ENCODE peak calls at places on chromosomes 13 and 19, in six cellular contexts. One of them, this sample, is unnamed.
A peak's percentile ranks its signal among the peaks of the same experiment; 100 is the strongest.

GRCh38 chr13:48761256-48761655 is 107.5 kb downstream of the CYSLTR2 start:
- DNase-seq in tibial nerve: no peak
- DNase-seq in upper lobe of left lung: no peak
- DNase-seq in transverse colon: no peak
- DNase-seq in NB4: no peak
- DNase-seq in GM12892: no peak
- DNase-seq in this sample: no peak

GRCh38 chr19:55080915-55081772 is 5.5 kb downstream of the EPS8L1 start:
- DNase-seq in transverse colon: peak; percentile 93
- DNase-seq in upper lobe of left lung: peak; percentile 98
- DNase-seq in GM12892: peak; percentile 85
- DNase-seq in tibial nerve: peak; percentile 45
- DNase-seq in NB4: peak; percentile 87
- DNase-seq in this sample: no peak

GRCh38 chr19:12015015-12015752 is 20.3 kb downstream of the ZNF433 start:
- DNase-seq in upper lobe of left lung: no peak
- DNase-seq in GM12892: no peak
- DNase-seq in tibial nerve: no peak
- DNase-seq in transverse colon: no peak
- DNase-seq in NB4: no peak
- DNase-seq in this sample: no peak

GRCh38 chr13:49214917-49215376 is 5.2 kb upstream of the MLNR start:
- DNase-seq in GM12892: peak; percentile 19
- DNase-seq in NB4: peak; percentile 99
- DNase-seq in transverse colon: peak; percentile 45
- DNase-seq in upper lobe of left lung: no peak
- DNase-seq in tibial nerve: peak; percentile 18
- DNase-seq in this sample: no peak

GRCh38 chr19:42216653-42217521 is 590 bp downstream of the DEDD2 start:
- DNase-seq in upper lobe of left lung: peak; percentile 90
- DNase-seq in GM12892: no peak
- DNase-seq in transverse colon: peak; percentile 51
- DNase-seq in tibial nerve: no peak
- DNase-seq in NB4: peak; percentile 49
- DNase-seq in this sample: no peak

GRCh38 chr19:4524808-4525562 is 6.7 kb upstream of the PLIN4 start:
- DNase-seq in GM12892: peak; percentile 71
- DNase-seq in tibial nerve: peak; percentile 63
- DNase-seq in upper lobe of left lung: peak; percentile 85
- DNase-seq in transverse colon: peak; percentile 66
- DNase-seq in NB4: peak; percentile 61
- DNase-seq in this sample: peak; percentile 82

GRCh38 chr19:49347835-49348234 is 12.6 kb downstream of the CD37 start:
- DNase-seq in tibial nerve: peak; percentile 48
- DNase-seq in NB4: peak; percentile 35
- DNase-seq in transverse colon: no peak
- DNase-seq in GM12892: no peak
- DNase-seq in upper lobe of left lung: no peak
- DNase-seq in this sample: peak; percentile 42

GRCh38 chr13:68257111-68257842 is 1027.1 kb upstream of the PCDH9 start:
- DNase-seq in GM12892: no peak
- DNase-seq in upper lobe of left lung: no peak
- DNase-seq in NB4: peak; percentile 71
- DNase-seq in tibial nerve: no peak
- DNase-seq in transverse colon: no peak
- DNase-seq in this sample: no peak

GRCh38 chr13:31227063-31227462 is 27.3 kb downstream of the B3GLCT start:
- DNase-seq in transverse colon: no peak
- DNase-seq in tibial nerve: no peak
- DNase-seq in upper lobe of left lung: no peak
- DNase-seq in GM12892: no peak
- DNase-seq in NB4: no peak
- DNase-seq in this sample: no peak

GRCh38 chr19:10286803-10287737 is at the start of gene ICAM4:
- DNase-seq in upper lobe of left lung: peak; percentile 91
- DNase-seq in NB4: peak; percentile 99
- DNase-seq in transverse colon: peak; percentile 48
- DNase-seq in tibial nerve: no peak
- DNase-seq in GM12892: no peak
- DNase-seq in this sample: no peak

GRCh38 chr19:29587059-29587458 is 19.0 kb upstream of the POP4 start:
- DNase-seq in tibial nerve: no peak
- DNase-seq in GM12892: no peak
- DNase-seq in NB4: no peak
- DNase-seq in transverse colon: no peak
- DNase-seq in upper lobe of left lung: no peak
- DNase-seq in this sample: no peak

GRCh38 chr13:23901365-23901764 is 4.1 kb upstream of the C1QTNF9B start:
- DNase-seq in transverse colon: no peak
- DNase-seq in upper lobe of left lung: no peak
- DNase-seq in tibial nerve: no peak
- DNase-seq in NB4: no peak
- DNase-seq in GM12892: no peak
- DNase-seq in this sample: no peak

GRCh38 chr19:36771275-36772231 is 1.1 kb downstream of the ZNF850 start:
- DNase-seq in upper lobe of left lung: no peak
- DNase-seq in GM12892: peak; percentile 34
- DNase-seq in transverse colon: peak; percentile 36
- DNase-seq in tibial nerve: peak; percentile 36
- DNase-seq in NB4: peak; percentile 69
- DNase-seq in this sample: peak; percentile 63

GRCh38 chr13:97274782-97275252 is 52.7 kb downstream of the MBNL2 start:
- DNase-seq in NB4: no peak
- DNase-seq in GM12892: no peak
- DNase-seq in tibial nerve: no peak
- DNase-seq in upper lobe of left lung: no peak
- DNase-seq in transverse colon: no peak
- DNase-seq in this sample: no peak

DNA sequence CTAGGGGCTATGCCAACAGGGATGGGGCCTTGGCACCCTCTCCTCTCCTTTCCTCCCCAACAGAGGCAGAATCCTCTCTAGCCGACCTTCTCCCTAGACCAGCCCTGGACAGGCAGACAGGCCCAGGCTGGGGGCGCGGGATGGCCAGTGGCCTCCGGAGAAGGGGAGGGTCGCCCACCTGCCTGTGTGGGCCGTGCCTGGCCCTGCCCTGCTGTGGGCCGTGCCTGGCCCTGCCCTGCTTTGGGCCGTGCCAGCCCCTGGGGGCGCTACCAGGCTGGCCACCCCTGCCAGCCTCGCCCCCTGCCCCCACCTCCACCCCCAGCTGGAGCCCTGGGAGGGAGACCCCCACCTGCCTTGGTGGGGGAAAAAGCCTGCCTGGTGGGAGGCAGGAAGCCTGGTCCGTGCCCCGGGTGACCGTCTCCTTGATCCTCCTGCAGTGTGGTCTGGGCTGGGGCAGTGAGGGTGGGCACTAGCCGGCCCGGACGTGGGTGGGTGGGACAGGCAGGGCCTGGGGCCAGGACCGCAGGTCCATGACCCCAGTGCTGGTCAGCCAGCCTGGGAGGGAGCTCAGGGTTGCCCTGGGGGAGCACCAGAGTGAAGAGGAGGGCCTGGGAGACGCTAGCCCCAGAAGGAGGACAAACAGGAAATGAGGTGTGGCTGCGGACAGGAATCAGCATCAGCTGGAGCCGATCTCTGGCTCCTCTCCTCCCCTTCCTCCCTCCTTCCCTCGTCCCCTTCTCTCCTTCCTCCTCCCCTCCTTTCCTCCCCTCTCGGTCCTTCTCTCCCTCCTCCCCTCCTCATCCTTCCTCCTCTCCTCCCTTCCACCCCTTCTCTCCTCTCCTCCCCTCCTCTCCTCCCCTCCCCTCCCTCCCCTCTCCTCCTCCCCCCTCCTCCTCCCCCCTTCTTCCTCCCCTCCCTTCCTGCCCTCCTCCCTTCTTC is 5.1 kb upstream of the MKNK2 start:
- DNase-seq in GM12892: no peak
- DNase-seq in upper lobe of left lung: peak; percentile 81
- DNase-seq in NB4: no peak
- DNase-seq in tibial nerve: peak; percentile 66
- DNase-seq in transverse colon: peak; percentile 74
- DNase-seq in this sample: no peak
- TF ChIP-seq POLR2A in GM12892: peak; percentile 46
- TF ChIP-seq POLR2A in upper lobe of left lung: peak; percentile 24
- TF ChIP-seq POLR2A in NB4: no peak
- TF ChIP-seq POLR2A in tibial nerve: peak; percentile 29
- TF ChIP-seq POLR2A in transverse colon: peak; percentile 48
- TF ChIP-seq POLR2A in this sample: peak; percentile 43

DNA sequence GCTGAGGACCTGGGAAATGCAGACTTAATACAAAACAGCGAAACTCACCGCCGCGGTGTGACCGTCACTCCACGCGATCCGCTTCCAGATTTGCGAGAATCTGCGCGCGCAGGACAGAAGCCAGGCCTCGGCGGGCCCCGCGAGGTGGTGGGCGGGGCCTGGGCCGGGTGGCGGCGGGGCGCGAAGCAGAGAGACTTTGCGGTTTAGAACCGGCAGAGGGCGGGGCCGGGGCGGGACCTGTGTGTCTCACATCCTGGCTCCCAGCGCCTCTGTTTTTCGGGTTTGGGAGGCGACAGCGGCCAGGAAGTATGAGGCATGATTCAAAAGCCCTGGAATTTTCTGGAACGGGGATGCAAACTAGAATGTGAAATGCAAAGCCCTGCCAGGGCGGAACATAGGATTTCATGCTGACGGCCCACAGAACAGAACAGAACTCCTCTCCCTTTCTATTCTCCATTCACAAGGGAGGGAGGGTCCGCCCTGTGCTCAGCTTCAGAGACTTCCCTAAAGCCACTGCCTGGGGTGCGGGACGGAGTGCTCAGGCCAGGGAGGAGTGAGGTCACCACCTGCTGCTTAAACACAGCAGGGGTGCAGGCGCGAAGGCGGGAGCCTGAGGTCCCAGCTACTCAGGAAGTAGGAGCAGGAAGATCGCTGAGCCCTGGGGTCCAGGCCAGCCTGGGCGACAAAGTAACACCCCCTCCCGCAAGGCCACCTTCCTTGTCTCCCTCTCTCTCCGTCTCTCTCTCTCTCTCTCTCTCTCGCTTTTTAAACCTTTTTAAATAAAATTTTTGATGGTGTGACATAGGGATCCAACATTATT is 44.2 kb downstream of the ZNF611 start:
- DNase-seq in upper lobe of left lung: peak; percentile 99
- DNase-seq in tibial nerve: peak; percentile 92
- DNase-seq in NB4: peak; percentile 93
- DNase-seq in GM12892: peak; percentile 72
- DNase-seq in transverse colon: peak; percentile 95
- DNase-seq in this sample: peak; percentile 79
- TF ChIP-seq POLR2A in upper lobe of left lung: peak; percentile 76
- TF ChIP-seq POLR2A in tibial nerve: peak; percentile 82
- TF ChIP-seq POLR2A in NB4: peak; percentile 79
- TF ChIP-seq POLR2A in GM12892: peak; percentile 67
- TF ChIP-seq POLR2A in transverse colon: peak; percentile 51
- TF ChIP-seq POLR2A in this sample: peak; percentile 84

GRCh38 chr19:35633727-35634440 is 5.0 kb downstream of the RBM42 start:
- DNase-seq in NB4: no peak
- DNase-seq in transverse colon: no peak
- DNase-seq in upper lobe of left lung: peak; percentile 78
- DNase-seq in GM12892: no peak
- DNase-seq in tibial nerve: no peak
- DNase-seq in this sample: no peak

GRCh38 chr19:35629332-35629633 is 447 bp downstream of the RBM42 start:
- DNase-seq in tibial nerve: no peak
- DNase-seq in GM12892: no peak
- DNase-seq in upper lobe of left lung: no peak
- DNase-seq in transverse colon: no peak
- DNase-seq in NB4: no peak
- DNase-seq in this sample: no peak

GRCh38 chr19:35623327-35624010 is 5.4 kb upstream of the RBM42 start:
- DNase-seq in transverse colon: no peak
- DNase-seq in upper lobe of left lung: no peak
- DNase-seq in GM12892: no peak
- DNase-seq in tibial nerve: no peak
- DNase-seq in NB4: no peak
- DNase-seq in this sample: no peak

GRCh38 chr19:35628264-35628564 is 622 bp upstream of the RBM42 start:
- DNase-seq in NB4: no peak
- DNase-seq in GM12892: no peak
- DNase-seq in transverse colon: no peak
- DNase-seq in upper lobe of left lung: no peak
- DNase-seq in tibial nerve: no peak
- DNase-seq in this sample: no peak

DNA sequence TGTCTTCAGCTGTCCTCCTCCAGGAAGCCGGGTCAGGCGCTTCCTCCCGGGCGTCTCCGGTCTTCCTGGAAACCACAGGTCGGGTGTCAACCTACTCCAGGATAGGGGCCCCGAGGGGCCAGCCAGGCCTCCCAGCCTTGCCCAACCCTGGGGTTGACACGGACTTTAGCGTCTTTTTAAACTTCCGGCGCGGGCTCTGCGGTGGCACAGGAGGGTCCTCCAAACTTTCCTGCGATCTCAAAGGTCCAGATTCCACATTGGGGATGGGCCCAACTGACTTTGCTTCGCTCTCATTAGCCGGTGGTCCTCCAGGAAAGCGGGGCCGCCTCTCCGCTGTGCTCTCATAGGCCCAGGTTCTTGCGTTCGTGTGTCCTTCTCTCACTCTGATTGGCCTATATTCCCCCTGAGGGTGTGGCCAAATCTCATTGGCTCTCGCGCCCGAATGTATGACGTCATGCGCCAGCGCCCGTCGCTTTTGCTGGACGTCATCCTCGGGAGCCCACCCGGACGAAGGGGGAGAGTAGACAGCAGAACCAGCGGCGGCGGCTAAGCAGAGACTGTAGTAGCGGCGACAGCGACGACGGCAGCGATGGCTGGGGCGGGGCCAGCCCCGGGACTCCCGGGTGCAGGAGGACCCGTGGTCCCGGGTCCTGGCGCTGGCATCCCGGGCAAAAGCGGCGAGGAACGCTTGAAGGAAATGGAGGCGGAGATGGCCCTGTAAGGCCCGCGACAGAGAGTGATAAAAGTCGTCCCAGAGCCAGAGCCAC is at the start of gene RBM42:
- DNase-seq in GM12892: peak; percentile 96
- DNase-seq in upper lobe of left lung: peak; percentile 98
- DNase-seq in transverse colon: peak; percentile 97
- DNase-seq in tibial nerve: peak; percentile 97
- DNase-seq in NB4: peak; percentile 97
- DNase-seq in this sample: peak; percentile 100
- TF ChIP-seq POLR2A in GM12892: peak; percentile 68
- TF ChIP-seq POLR2A in upper lobe of left lung: peak; percentile 66
- TF ChIP-seq POLR2A in transverse colon: peak; percentile 92
- TF ChIP-seq POLR2A in tibial nerve: peak; percentile 31
- TF ChIP-seq POLR2A in NB4: peak; percentile 38
- TF ChIP-seq POLR2A in this sample: peak; percentile 66

GRCh38 chr13:25683662-25684370 is 312.0 kb downstream of the ATP8A2 start:
- DNase-seq in upper lobe of left lung: no peak
- DNase-seq in transverse colon: no peak
- DNase-seq in tibial nerve: no peak
- DNase-seq in NB4: no peak
- DNase-seq in GM12892: no peak
- DNase-seq in this sample: no peak

GRCh38 chr13:25679154-25679553 is 307.4 kb downstream of the ATP8A2 start:
- DNase-seq in tibial nerve: no peak
- DNase-seq in GM12892: no peak
- DNase-seq in upper lobe of left lung: no peak
- DNase-seq in NB4: no peak
- DNase-seq in transverse colon: no peak
- DNase-seq in this sample: no peak

GRCh38 chr13:25679936-25680335 is 308.2 kb downstream of the ATP8A2 start:
- DNase-seq in GM12892: no peak
- DNase-seq in NB4: no peak
- DNase-seq in upper lobe of left lung: no peak
- DNase-seq in tibial nerve: no peak
- DNase-seq in transverse colon: no peak
- DNase-seq in this sample: no peak

GRCh38 chr13:25682221-25682620 is 310.4 kb downstream of the ATP8A2 start:
- DNase-seq in NB4: no peak
- DNase-seq in tibial nerve: no peak
- DNase-seq in upper lobe of left lung: no peak
- DNase-seq in GM12892: no peak
- DNase-seq in transverse colon: no peak
- DNase-seq in this sample: no peak

GRCh38 chr13:25683056-25683455 is 311.3 kb downstream of the ATP8A2 start:
- DNase-seq in NB4: no peak
- DNase-seq in upper lobe of left lung: no peak
- DNase-seq in transverse colon: no peak
- DNase-seq in tibial nerve: no peak
- DNase-seq in GM12892: no peak
- DNase-seq in this sample: no peak
- TF ChIP-seq POLR2A in NB4: no peak
- TF ChIP-seq POLR2A in upper lobe of left lung: no peak
- TF ChIP-seq POLR2A in transverse colon: no peak
- TF ChIP-seq POLR2A in tibial nerve: no peak
- TF ChIP-seq POLR2A in GM12892: no peak
- TF ChIP-seq POLR2A in this sample: no peak